ENCODE peak calls at places on chromosomes 7 and 10, in five cellular contexts. T, D, C, L and V are unnamed samples.

GRCh38 chr10:118531105-118531851 is 64.2 kb downstream of the PRLHR start:
- DNase-seq in L (no peak), C (no peak), D (peak), T (no peak), V (peak)

GRCh38 chr10:123896217-123896927 is 4.8 kb upstream of the CPXM2 start:
- DNase-seq in T (no peak), L (no peak), C (no peak), D (no peak), V (no peak)

GRCh38 chr7:148882668-148883232 is 1.3 kb downstream of the EZH2 start:
- DNase-seq in D (peak), L (no peak), T (no peak), C (no peak), V (peak)

GRCh38 chr10:79440281-79440680 is 5.1 kb downstream of the ZCCHC24 start:
- DNase-seq in C (no peak), T (no peak), L (no peak), D (no peak), V (no peak)

GRCh38 chr10:80204801-80205477 is 398 bp downstream of the ANXA11 start:
- DNase-seq in C (no peak), D (no peak), L (peak), T (no peak), V (peak)

GRCh38 chr7:73449422-73449821 is 15.8 kb downstream of the FZD9 start:
- DNase-seq in C (no peak), T (no peak), D (no peak), L (no peak), V (no peak)

GRCh38 chr10:133116455-133116854 is 28.7 kb downstream of the ADGRA1 start:
- DNase-seq in T (no peak), L (no peak), D (no peak), C (no peak), V (no peak)

GRCh38 chr10:95260397-95260881 is 30.4 kb downstream of the PDLIM1 start:
- DNase-seq in L (no peak), D (no peak), T (no peak), C (no peak), V (peak)

GRCh38 chr7:85021090-85021704 is 165.7 kb downstream of the SEMA3D start:
- DNase-seq in L (no peak), T (no peak), C (no peak), D (peak), V (peak)

GRCh38 chr7:11133436-11133959 is 159.8 kb downstream of the PHF14 start:
- DNase-seq in L (no peak), T (no peak), C (no peak), D (peak), V (peak)

GRCh38 chr7:1725199-1725701 is 55.2 kb downstream of the ELFN1 start:
- DNase-seq in C (no peak), D (no peak), T (no peak), L (no peak), V (no peak)

GRCh38 chr7:116571037-116571436 is 46.2 kb downstream of the CAV1 start:
- DNase-seq in D (no peak), L (no peak), T (no peak), C (no peak), V (no peak)

GRCh38 chr10:103776878-103777591 is 78.3 kb downstream of the SH3PXD2A start:
- DNase-seq in T (no peak), D (no peak), L (no peak), C (no peak), V (no peak)

GRCh38 chr10:119341236-119342016 is 134.1 kb downstream of the GRK5 start:
- DNase-seq in D (no peak), T (no peak), L (peak), C (no peak), V (no peak)

GRCh38 chr7:34104120-34104519 is 198.8 kb downstream of the BMPER start:
- DNase-seq in L (no peak), T (no peak), D (no peak), C (no peak), V (peak)

GRCh38 chr10:6729071-6729773 is 149.1 kb upstream of the PRKCQ start:
- DNase-seq in C (no peak), L (no peak), D (no peak), T (no peak), V (no peak)

GRCh38 chr7:76326646-76327233 is 24.3 kb downstream of the HSPB1 start:
- DNase-seq in D (no peak), C (no peak), T (no peak), L (no peak), V (no peak)

GRCh38 chr10:121154846-121155245 is 303.7 kb downstream of the WDR11 start:
- DNase-seq in C (no peak), T (no peak), L (no peak), D (no peak), V (no peak)